ENCODE peak calls at places on chromosomes 16 and 17, in six cellular contexts. T is progenitor cell of endocrine pancreas, D is endothelial cell, I is BJ, Z is A549, V is nephron progenitor cell. R is an unnamed sample.

GRCh38 chr16:19291459-19291858 is 5.9 kb downstream of the CLEC19A start:
- DNase-seq in Z (no peak), D (no peak), T (no peak), I (no peak), V (peak; percentile 18), R (no peak)

GRCh38 chr17:41315814-41316430 is 412 bp upstream of the KRTAP17-1 start:
- DNase-seq in T (no peak), D (no peak), V (no peak), I (no peak), Z (no peak), R (no peak)

GRCh38 chr17:46722662-46723285 is 95.7 kb downstream of the WNT3 start:
- DNase-seq in V (no peak), Z (no peak), I (no peak), T (no peak), D (no peak), R (no peak)

GRCh38 chr16:67019171-67019570 is 9.8 kb upstream of the CBFB start:
- DNase-seq in V (no peak), Z (no peak), D (no peak), I (no peak), T (no peak), R (no peak)

GRCh38 chr16:29745853-29746345 is at the start of gene C16orf54:
- DNase-seq in V (no peak), D (no peak), I (no peak), Z (no peak), T (no peak), R (no peak)

GRCh38 chr17:77049440-77049839 is 91.3 kb upstream of the SEC14L1 start:
- DNase-seq in T (no peak), Z (no peak), V (no peak), D (no peak), I (no peak), R (no peak)

GRCh38 chr17:8504460-8505207 is 69.0 kb downstream of the NDEL1 start:
- DNase-seq in D (no peak), T (no peak), I (no peak), V (no peak), Z (no peak), R (no peak)

GRCh38 chr16:10923146-10923649 is 19.1 kb downstream of the DEXI start:
- DNase-seq in T (no peak), V (no peak), D (no peak), I (no peak), Z (no peak), R (no peak)

GRCh38 chr16:7372095-7372494 is 39.5 kb downstream of the RBFOX1 start:
- DNase-seq in D (no peak), V (no peak), I (no peak), T (no peak), Z (no peak), R (no peak)

GRCh38 chr17:78736526-78737079 is 45.5 kb downstream of the CYTH1 start:
- DNase-seq in D (no peak), I (no peak), V (no peak), T (no peak), Z (peak; percentile 89), R (no peak)

GRCh38 chr17:6191405-6192095 is 121.4 kb downstream of the WSCD1 start:
- DNase-seq in V (no peak), I (no peak), D (peak; percentile 14), T (no peak), Z (no peak), R (no peak)

GRCh38 chr17:320809-321385 is 31.7 kb downstream of the RPH3AL start:
- DNase-seq in T (peak; percentile 76), D (no peak), I (no peak), V (peak; percentile 84), Z (no peak), R (peak; percentile 49)

GRCh38 chr17:67488161-67488560 is 111.1 kb downstream of the PITPNC1 start:
- DNase-seq in T (no peak), Z (no peak), D (no peak), I (no peak), V (no peak), R (peak; percentile 53)

GRCh38 chr17:29243792-29244191 is 2.9 kb upstream of the CRYBA1 start:
- DNase-seq in V (no peak), D (no peak), I (no peak), T (no peak), Z (peak; percentile 78), R (no peak)

GRCh38 chr16:65418435-65418834 is 296.6 kb upstream of the CDH11 start:
- DNase-seq in Z (no peak), I (no peak), T (no peak), V (no peak), D (no peak), R (no peak)

GRCh38 chr16:54627616-54628015 is 303.0 kb upstream of the IRX5 start:
- DNase-seq in I (no peak), Z (no peak), V (no peak), D (no peak), T (no peak), R (no peak)

GRCh38 chr17:77959216-77959925 is 868 bp downstream of the TNRC6C start:
- DNase-seq in D (peak; percentile 35), I (no peak), T (no peak), V (peak; percentile 34), Z (peak; percentile 48), R (peak; percentile 39)

GRCh38 chr16:67459066-67459857 is 21.7 kb downstream of the ATP6V0D1 start:
- DNase-seq in T (no peak), Z (no peak), V (peak; percentile 69), D (peak; percentile 41), I (no peak), R (no peak)

GRCh38 chr16:76228546-76229146 is 48.6 kb upstream of the CNTNAP4 start:
- DNase-seq in Z (no peak), I (no peak), T (no peak), D (no peak), V (no peak), R (no peak)

GRCh38 chr17:41510251-41511065 is 5.0 kb upstream of the KRT13 start:
- DNase-seq in T (no peak), V (no peak), D (no peak), I (no peak), Z (no peak), R (no peak)

GRCh38 chr17:8237175-8237574 is 10.7 kb downstream of the CTC1 start:
- DNase-seq in T (no peak), V (no peak), D (no peak), Z (no peak), I (no peak), R (no peak)

GRCh38 chr17:6789146-6789545 is 13.1 kb downstream of the FBXO39 start:
- DNase-seq in V (no peak), I (no peak), D (no peak), Z (no peak), T (no peak), R (no peak)

GRCh38 chr16:89020068-89020924 is 43.3 kb upstream of the CBFA2T3 start:
- DNase-seq in I (no peak), D (no peak), V (no peak), T (no peak), Z (no peak), R (no peak)

GRCh38 chr17:44333371-44333770 is 8.7 kb upstream of the SLC25A39 start:
- DNase-seq in Z (no peak), V (no peak), I (no peak), D (no peak), T (no peak), R (no peak)

GRCh38 chr16:77434365-77435239 is at the start of gene ADAMTS18:
- DNase-seq in Z (no peak), I (no peak), V (peak; percentile 62), D (peak; percentile 13), T (peak; percentile 43), R (peak; percentile 61)

GRCh38 chr16:77434022-77434364 is 841 bp downstream of the ADAMTS18 start:
- DNase-seq in Z (no peak), I (no peak), D (no peak), V (no peak), T (no peak), R (no peak)

GRCh38 chr16:77435240-77435819 is 496 bp upstream of the ADAMTS18 start:
- DNase-seq in V (no peak), D (peak; percentile 9), I (no peak), T (no peak), Z (no peak), R (no peak)

GRCh38 chr16:77439106-77439505 is 4.3 kb upstream of the ADAMTS18 start:
- DNase-seq in T (no peak), Z (no peak), I (no peak), V (no peak), D (no peak), R (no peak)

GRCh38 chr16:77437859-77438258 is 3.0 kb upstream of the ADAMTS18 start:
- DNase-seq in D (no peak), V (no peak), I (no peak), Z (no peak), T (no peak), R (no peak)
- TF ChIP-seq CTCF in D (no peak), V (peak; percentile 46), I (no peak), Z (peak; percentile 23), T (peak; percentile 36), R (no peak)

DNA sequence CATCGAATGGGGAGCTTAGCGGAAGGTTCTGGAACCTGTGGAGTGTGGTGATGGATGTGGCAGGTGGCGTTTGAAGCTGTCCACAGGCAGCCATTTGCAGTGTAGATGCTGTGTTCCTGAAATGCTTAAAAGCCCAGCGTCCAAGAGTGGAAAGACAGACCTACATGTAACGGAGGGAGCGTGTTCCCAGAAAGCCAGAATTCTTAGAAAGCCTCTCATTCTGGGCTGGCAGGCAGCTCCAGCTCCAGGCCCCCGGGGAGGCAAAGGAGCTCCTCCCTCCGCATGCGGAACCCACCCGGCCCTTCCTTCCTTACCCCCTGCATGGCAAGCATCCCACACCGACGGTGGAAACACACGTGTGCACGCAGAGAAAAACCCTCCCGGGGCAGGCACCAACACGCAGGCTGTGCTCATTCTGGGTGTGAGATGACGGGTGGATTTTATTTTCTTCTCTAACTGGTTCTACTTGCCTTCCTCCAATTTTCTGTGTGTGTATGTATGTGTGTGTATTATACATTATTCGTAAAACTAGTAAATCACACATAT is 22.0 kb downstream of the CARD14 start:
- DNase-seq in D (no peak), V (no peak), Z (no peak), I (no peak), T (no peak), R (no peak)
- TF ChIP-seq CTCF in D (no peak), V (no peak), Z (no peak), I (no peak), T (no peak), R (no peak)

GRCh38 chr16:85570735-85571562 is 42.2 kb upstream of the GSE1 start:
- DNase-seq in Z (no peak), T (no peak), V (no peak), I (no peak), D (no peak), R (no peak)
- TF ChIP-seq CTCF in Z (no peak), T (no peak), V (no peak), I (no peak), D (no peak), R (no peak)

DNA sequence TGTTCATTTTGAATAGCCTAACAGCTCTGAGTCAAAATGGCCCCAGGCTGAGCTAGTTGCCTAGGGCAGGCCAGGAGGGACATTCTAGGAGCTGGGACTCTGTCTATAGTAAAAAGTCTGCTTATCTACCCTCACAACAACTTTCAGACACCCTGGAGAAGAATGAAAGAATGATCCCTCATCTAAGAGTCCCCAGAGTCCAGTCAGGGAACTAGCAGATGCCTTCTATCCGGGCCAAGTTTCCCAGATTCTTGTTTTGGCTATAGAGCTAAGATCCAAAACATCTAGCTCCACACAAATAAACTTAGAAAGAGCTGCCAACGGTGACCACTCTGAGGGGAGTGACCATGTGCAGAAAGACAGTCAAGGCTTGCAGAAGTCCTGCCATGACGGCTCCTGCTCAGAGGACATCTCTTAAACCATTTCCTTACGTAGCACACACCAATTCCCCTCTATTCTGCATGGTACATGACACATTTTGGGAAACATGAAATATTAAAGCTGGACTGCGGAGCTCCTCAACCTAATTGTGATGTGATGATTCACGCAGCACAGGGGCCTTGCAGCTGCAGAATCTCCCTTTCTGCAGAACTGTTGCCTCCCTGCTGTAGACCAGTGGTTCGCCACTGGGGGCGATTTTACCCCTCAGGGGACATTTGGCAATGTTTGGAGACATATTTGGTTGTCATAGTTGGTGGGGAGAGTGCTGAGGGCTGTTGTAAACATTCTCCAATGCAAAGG is 24.2 kb downstream of the FAM20A start:
- DNase-seq in Z (no peak), T (no peak), V (no peak), I (peak; percentile 34), D (no peak), R (no peak)
- TF ChIP-seq CTCF in Z (no peak), T (no peak), V (no peak), I (peak; percentile 55), D (no peak), R (no peak)